ENCODE peak calls at places on chromosomes 4 and X, in eight cellular contexts. B, A, P, D, G, J, L and E are unnamed samples.

GRCh38 chr4:12555011-12555410 is 929.1 kb downstream of the RAB28 start:
- DNase-seq in B (no peak), A (no peak), P (peak; percentile 1), D (no peak), G (peak; percentile 13), J (no peak), L (no peak), E (no peak)

GRCh38 chr4:124727331-124727730 is 14.8 kb upstream of the ANKRD50 start:
- DNase-seq in B (no peak), A (no peak), P (no peak), D (no peak), G (peak; percentile 39), J (no peak), L (no peak), E (no peak)

GRCh38 chr4:56241500-56241899 is 145.8 kb downstream of the AASDH start:
- DNase-seq in B (no peak), A (no peak), P (no peak), D (no peak), G (no peak), J (no peak), L (no peak), E (no peak)

GRCh38 chr4:76270776-76271175 is 19.3 kb downstream of the FAM47E start:
- DNase-seq in B (no peak), A (no peak), P (peak; percentile 85), D (no peak), G (no peak), J (no peak), L (no peak), E (no peak)

GRCh38 chr4:6464842-6465588 is 7.4 kb downstream of the PPP2R2C start:
- DNase-seq in B (no peak), A (peak; percentile 57), P (no peak), D (no peak), G (no peak), J (peak; percentile 62), L (no peak), E (no peak)

GRCh38 chr4:10366628-10367027 is 90.6 kb downstream of the ZNF518B start:
- DNase-seq in B (no peak), A (no peak), P (peak; percentile 80), D (no peak), G (no peak), J (no peak), L (no peak), E (no peak)

GRCh38 chr4:184420402-184420801 is 53.9 kb downstream of the IRF2 start:
- DNase-seq in B (no peak), A (no peak), P (no peak), D (peak; percentile 65), G (no peak), J (no peak), L (no peak), E (no peak)

GRCh38 chr4:38166082-38166481 is 205.9 kb downstream of the PTTG2 start:
- DNase-seq in B (no peak), A (peak; percentile 48), P (no peak), D (no peak), G (no peak), J (no peak), L (no peak), E (no peak)

DNA sequence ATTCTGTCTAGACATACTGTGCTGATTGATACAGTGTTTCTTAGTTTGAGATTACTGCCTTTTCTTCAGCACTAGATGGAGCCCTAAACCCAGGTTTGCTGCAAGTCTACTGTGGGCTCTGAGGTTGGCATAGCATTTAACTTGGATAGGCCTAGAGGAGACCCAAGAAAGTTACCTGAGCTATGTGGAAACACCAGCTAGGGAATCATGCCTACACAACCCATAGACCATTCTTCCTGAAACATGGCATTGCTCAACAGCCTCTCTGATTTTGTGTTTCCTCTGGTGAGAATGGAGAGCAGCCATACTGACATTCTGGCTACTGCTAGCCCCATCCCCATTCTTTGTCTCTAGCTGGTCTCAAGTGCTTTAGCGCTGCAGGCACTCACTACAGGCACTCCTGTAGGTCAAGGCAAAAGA is 287.7 kb upstream of the PCDH18 start:
- DNase-seq in B (peak; percentile 72), A (peak; percentile 81), P (peak; percentile 57), D (peak; percentile 63), G (peak; percentile 55), J (peak; percentile 6), L (peak; percentile 50), E (peak; percentile 12)
- TF ChIP-seq CTCF in B (peak; percentile 80), A (peak; percentile 91), P (peak; percentile 78), D (peak; percentile 72), G (peak; percentile 66), J (peak; percentile 29), L (peak; percentile 78), E (peak; percentile 69)

GRCh38 chr4:173532725-173533511 is 2.9 kb upstream of the HAND2 start:
- DNase-seq in B (no peak), A (peak; percentile 4), P (no peak), D (no peak), G (no peak), J (no peak), L (no peak), E (no peak)

GRCh38 chr4:173534439-173534838 is 4.4 kb upstream of the HAND2 start:
- DNase-seq in B (no peak), A (peak; percentile 25), P (no peak), D (no peak), G (no peak), J (no peak), L (no peak), E (no peak)

GRCh38 chr4:173536808-173537429 is 6.9 kb upstream of the HAND2 start:
- DNase-seq in B (peak; percentile 87), A (peak; percentile 95), P (no peak), D (peak; percentile 33), G (no peak), J (no peak), L (peak; percentile 16), E (no peak)

GRCh38 chr4:173535932-173536331 is 5.9 kb upstream of the HAND2 start:
- DNase-seq in B (no peak), A (no peak), P (no peak), D (no peak), G (no peak), J (no peak), L (no peak), E (no peak)

DNA sequence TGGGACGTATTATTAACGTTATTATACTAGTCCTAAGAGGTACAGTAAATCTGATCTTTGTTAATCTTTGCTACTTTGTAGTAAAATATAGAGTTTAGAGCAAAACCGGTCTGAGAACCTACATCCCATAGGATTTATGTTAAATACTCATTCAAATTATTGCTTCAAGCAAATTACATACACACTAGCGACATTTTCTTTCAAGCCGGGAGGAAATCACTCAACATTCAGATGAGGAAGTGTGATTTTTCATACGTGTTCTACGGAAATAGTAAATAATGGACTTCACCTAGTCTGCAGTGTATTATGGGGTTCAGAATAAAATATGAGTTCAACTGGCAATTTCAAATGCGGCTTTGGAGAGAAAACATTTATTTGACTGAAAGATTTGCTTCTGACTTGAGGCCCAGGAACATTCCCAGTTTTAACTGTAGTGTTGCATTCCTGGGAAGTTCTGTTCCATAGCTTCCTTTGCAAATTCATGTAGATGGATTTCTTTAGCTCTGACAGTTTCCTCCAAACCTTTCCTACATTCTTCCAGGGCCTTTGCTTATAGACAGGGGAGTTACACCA is 5.2 kb upstream of the HAND2 start:
- DNase-seq in B (no peak), A (no peak), P (no peak), D (no peak), G (no peak), J (no peak), L (no peak), E (no peak)
- TF ChIP-seq EZH2 in B (peak; percentile 82), A (peak; percentile 62), P (peak; percentile 20), D (no peak), G (no peak), J (no peak), L (no peak), E (no peak)

GRCh38 chrX:135112096-135112729 is 8.1 kb downstream of the ETDB start:
- DNase-seq in B (peak; percentile 31), A (peak; percentile 57), P (peak; percentile 23), D (peak; percentile 52), G (peak; percentile 4), J (peak; percentile 22), L (peak; percentile 32), E (no peak)
- TF ChIP-seq CTCF in B (peak; percentile 64), A (peak; percentile 72), P (peak; percentile 73), D (peak; percentile 73), G (peak; percentile 77), J (peak; percentile 65), L (peak; percentile 57), E (peak; percentile 82)

GRCh38 chr4:114599231-114600065 is 841 bp downstream of the UGT8 start:
- DNase-seq in B (peak; percentile 54), A (peak; percentile 78), P (peak; percentile 6), D (no peak), G (peak; percentile 12), J (peak; percentile 18), L (peak; percentile 15), E (peak; percentile 17)
- TF ChIP-seq EZH2 in B (peak; percentile 53), A (no peak), P (peak; percentile 66), D (no peak), G (peak; percentile 75), J (no peak), L (no peak), E (no peak)

GRCh38 chr4:71994559-71994958 is 37.2 kb upstream of the NPFFR2 start:
- DNase-seq in B (no peak), A (no peak), P (no peak), D (no peak), G (no peak), J (no peak), L (no peak), E (no peak)

GRCh38 chr4:71995297-71995696 is 36.5 kb upstream of the NPFFR2 start:
- DNase-seq in B (no peak), A (no peak), P (no peak), D (no peak), G (no peak), J (no peak), L (no peak), E (no peak)

DNA sequence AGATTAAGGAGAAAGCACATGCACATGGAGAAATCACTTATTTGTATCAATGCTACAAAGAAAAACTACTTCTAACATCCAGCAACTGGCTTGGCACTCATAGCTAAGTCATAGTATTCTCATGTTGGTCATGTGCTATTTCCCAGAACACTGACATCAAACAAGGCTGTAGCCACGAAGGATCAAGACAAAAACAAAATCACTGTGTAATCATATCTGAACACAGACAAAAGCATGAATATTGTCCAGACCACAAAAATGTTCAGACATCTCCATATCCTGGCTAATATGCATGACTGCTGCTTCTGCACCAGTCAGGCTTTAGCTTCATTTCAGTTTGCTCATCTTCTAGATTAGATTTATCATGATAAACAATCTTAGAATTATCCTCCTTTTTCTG is 39.2 kb upstream of the NPFFR2 start:
- DNase-seq in B (no peak), A (no peak), P (peak; percentile 26), D (peak; percentile 14), G (peak; percentile 85), J (no peak), L (no peak), E (no peak)
- TF ChIP-seq CTCF in B (no peak), A (no peak), P (no peak), D (no peak), G (no peak), J (no peak), L (no peak), E (no peak)